ENCODE peak calls at places on chromosomes 12 and 14, in four cellular contexts. One of them, this sample, is unnamed.

GRCh38 chr12:57604454-57605307 is at the start of gene DTX3:
- DNase-seq in OCI-LY7: no peak
- DNase-seq in uterus: peak; percentile 61
- DNase-seq in right cardiac atrium: peak; percentile 57
- DNase-seq in this sample: peak; percentile 60

GRCh38 chr12:3191450-3191849 is 114.3 kb downstream of the TSPAN9 start:
- DNase-seq in right cardiac atrium: no peak
- DNase-seq in OCI-LY7: no peak
- DNase-seq in uterus: no peak
- DNase-seq in this sample: no peak

GRCh38 chr14:77862154-77862783 is 62.4 kb downstream of the ADCK1 start:
- DNase-seq in uterus: peak; percentile 46
- DNase-seq in right cardiac atrium: peak; percentile 77
- DNase-seq in OCI-LY7: peak; percentile 70
- DNase-seq in this sample: peak; percentile 45

GRCh38 chr14:73241481-73242165 is 4.3 kb downstream of the PAPLN start:
- DNase-seq in OCI-LY7: no peak
- DNase-seq in uterus: no peak
- DNase-seq in right cardiac atrium: no peak
- DNase-seq in this sample: no peak

GRCh38 chr12:70576341-70577282 is 60.6 kb downstream of the PTPRB start:
- DNase-seq in OCI-LY7: peak; percentile 71
- DNase-seq in right cardiac atrium: no peak
- DNase-seq in uterus: no peak
- DNase-seq in this sample: no peak

GRCh38 chr14:72907886-72908285 is 14.0 kb upstream of the DPF3 start:
- DNase-seq in uterus: no peak
- DNase-seq in OCI-LY7: no peak
- DNase-seq in right cardiac atrium: no peak
- DNase-seq in this sample: no peak

GRCh38 chr12:16530268-16530865 is 75.6 kb downstream of the LMO3 start:
- DNase-seq in right cardiac atrium: no peak
- DNase-seq in uterus: no peak
- DNase-seq in OCI-LY7: no peak
- DNase-seq in this sample: no peak

GRCh38 chr14:65356327-65356836 is 56.1 kb upstream of the FUT8 start:
- DNase-seq in uterus: no peak
- DNase-seq in right cardiac atrium: no peak
- DNase-seq in OCI-LY7: peak; percentile 54
- DNase-seq in this sample: peak; percentile 23

GRCh38 chr12:79935624-79936040 is 735 bp upstream of the PPP1R12A start:
- DNase-seq in uterus: no peak
- DNase-seq in right cardiac atrium: no peak
- DNase-seq in OCI-LY7: peak; percentile 37
- DNase-seq in this sample: no peak

GRCh38 chr12:51941011-51941561 is 10.4 kb upstream of the ACVR1B start:
- DNase-seq in right cardiac atrium: no peak
- DNase-seq in uterus: no peak
- DNase-seq in OCI-LY7: no peak
- DNase-seq in this sample: no peak

GRCh38 chr12:103840399-103840880 is 594 bp downstream of the NT5DC3 start:
- DNase-seq in right cardiac atrium: peak; percentile 30
- DNase-seq in OCI-LY7: peak; percentile 25
- DNase-seq in uterus: peak; percentile 69
- DNase-seq in this sample: no peak

DNA sequence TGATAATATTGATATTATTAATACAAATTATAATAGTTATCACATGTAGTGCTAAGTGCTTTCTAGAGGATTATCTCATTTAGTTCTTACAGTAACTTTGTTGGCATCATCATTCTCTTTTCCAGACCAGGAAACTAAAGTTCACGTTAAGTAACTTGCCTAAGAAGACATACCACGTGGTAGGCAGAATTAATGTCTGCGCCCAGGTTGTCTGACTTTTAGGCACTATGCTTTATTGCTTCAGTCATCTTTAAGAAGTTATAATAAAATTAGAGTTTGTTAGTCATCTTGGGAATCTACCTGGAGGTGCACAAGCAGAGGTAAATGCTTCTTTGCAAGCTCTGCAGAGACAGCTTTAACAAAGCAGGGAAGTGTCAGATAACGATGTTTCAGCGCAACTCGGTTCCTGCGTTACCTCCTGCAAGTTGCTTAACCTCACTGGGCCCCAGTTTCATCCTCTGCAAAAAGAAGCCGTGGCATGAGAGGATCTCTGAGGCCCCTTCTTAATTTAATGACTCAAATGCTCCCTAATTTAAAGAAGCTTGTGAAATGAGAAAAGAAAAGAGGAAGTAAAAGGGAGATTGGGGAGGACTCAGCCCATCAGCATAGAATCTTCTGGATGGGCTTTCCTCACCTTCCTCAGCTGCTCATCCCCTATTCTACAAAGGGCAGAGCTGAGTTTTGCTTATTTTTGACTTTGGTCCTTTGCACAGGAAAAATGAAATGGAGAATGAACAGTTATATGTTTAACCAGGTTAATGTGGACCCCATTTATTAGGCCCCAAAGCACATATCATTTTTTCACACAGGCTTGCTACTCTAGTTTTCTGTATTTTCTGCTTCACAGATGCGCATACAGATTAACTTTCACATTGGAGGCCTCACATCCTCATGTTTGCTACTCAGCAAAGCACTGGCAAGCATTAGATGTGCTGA is 5.3 kb downstream of the ARHGDIB start:
- DNase-seq in uterus: no peak
- DNase-seq in OCI-LY7: peak; percentile 53
- DNase-seq in right cardiac atrium: no peak
- DNase-seq in this sample: no peak
- H3K27ac ChIP-seq in uterus: peak overlapping the region; percentile 82
- H3K27ac ChIP-seq in OCI-LY7: peak overlapping the region; percentile 97
- H3K27ac ChIP-seq in right cardiac atrium: peak overlapping the region; percentile 13
- H3K27ac ChIP-seq in this sample: peak overlapping the region; percentile 77

DNA sequence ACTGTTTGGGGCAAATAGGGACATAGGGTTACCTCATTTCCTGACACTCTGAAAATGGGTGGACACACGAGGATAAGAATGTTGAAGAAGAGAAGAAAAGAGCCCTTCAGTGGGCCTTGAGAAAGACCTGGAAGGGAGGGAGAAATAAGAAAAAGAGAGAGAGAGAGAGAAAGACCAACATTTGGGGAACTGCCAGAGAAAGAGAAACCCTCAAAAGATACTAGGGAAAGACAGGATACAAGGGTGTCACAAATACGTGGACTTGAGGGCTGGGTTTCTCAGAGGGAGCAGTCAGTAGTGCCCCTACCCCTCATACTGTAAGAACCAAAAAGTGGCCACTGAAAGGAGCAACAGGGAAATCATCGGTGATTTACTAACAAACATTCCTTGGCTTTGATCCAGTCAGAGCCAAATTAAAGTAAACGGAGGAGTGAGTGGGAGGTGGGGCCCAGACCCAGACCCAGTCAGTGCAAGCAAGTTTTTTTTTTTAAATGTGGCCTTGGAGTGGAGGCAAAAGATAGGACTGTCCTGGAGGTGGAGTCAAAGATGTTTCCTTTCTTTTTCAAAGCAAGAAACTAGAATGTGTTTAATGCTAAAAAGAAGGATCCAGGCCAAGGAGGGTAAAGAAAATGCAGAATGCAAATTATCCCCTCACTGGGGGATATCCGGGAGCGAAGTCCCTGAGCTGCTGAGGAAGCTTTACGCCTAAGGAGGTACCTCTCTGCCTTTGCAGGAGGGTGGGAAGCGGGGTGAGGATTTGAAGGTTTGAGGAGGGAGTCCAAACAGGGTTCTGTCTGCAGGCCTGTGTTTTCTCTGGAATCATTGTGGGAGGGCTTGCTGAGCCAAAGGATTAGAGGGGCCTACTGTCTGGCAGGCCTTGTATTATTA is 143.4 kb upstream of the AMIGO2 start:
- DNase-seq in uterus: no peak
- DNase-seq in OCI-LY7: no peak
- DNase-seq in right cardiac atrium: no peak
- DNase-seq in this sample: no peak
- H3K27ac ChIP-seq in uterus: peak overlapping the region; percentile 80
- H3K27ac ChIP-seq in OCI-LY7: peak overlapping the region; percentile 43
- H3K27ac ChIP-seq in right cardiac atrium: no peak overlapping the region
- H3K27ac ChIP-seq in this sample: no peak overlapping the region

DNA sequence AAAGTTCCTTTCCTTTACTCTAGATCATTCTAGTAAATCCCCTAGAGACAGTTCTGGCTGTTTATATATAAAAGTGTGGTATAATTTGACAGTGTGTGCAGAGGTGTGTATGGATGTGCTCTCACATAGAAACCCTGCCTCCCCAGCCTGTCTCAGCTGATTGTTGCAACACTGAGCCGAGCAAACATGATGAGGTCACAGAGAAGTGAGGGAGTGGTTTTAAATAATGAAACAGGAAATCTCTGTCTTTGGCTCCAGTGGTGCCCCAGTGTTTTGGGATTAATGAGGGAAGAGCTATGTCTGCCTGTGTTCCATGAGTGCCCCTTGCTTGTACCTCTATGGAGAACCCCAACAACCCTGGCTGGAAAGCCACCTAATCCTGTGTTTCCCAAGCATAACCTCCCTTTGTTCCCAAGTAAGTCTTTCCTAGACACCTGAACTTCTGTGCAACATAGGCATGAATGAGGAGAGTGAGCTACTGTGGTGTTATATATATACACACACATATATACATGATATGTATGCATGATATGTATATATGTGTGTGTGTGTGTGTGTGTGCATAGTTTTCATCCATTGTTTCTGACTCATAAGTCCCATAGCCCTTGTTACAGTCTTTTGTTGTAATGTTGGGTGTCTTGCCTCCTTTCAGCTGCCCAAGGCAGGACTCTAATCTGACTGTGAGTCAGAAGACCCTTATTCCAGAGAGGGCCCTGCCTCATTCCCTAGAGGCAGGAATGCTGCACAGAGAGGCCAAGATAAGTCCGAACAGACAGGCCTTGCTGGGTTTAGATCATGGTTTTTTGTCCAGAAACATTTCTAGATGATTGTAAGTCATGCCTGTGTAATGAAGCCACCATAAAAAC is 18.0 kb downstream of the TRAF3 start:
- DNase-seq in right cardiac atrium: peak; percentile 48
- DNase-seq in uterus: peak; percentile 21
- DNase-seq in OCI-LY7: no peak
- DNase-seq in this sample: no peak
- H3K27ac ChIP-seq in right cardiac atrium: peak overlapping the region; percentile 25
- H3K27ac ChIP-seq in uterus: no peak overlapping the region
- H3K27ac ChIP-seq in OCI-LY7: no peak overlapping the region
- H3K27ac ChIP-seq in this sample: no peak overlapping the region

DNA sequence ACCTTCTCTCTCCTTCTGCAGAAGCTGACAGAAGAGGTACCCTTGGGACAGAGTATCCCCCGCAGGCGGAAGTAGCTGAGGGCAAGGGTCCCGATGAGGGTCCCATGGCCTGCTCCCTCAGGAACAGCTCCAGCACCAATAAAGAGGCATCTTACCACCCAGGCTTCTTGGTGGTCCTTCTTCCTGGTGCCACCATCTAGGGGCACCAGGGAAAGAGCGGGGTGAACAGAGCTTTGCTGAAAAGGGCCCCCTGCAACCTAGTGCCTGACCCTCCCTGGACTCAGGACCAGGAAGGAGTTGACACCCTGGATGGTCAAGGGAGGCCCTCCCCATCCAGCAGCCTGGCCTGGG is 591 bp upstream of the IRF9 start:
- DNase-seq in uterus: no peak
- DNase-seq in right cardiac atrium: no peak
- DNase-seq in OCI-LY7: no peak
- DNase-seq in this sample: no peak
- H3K27ac ChIP-seq in uterus: peak overlapping the region; percentile 98
- H3K27ac ChIP-seq in right cardiac atrium: peak overlapping the region; percentile 37
- H3K27ac ChIP-seq in OCI-LY7: peak overlapping the region; percentile 15
- H3K27ac ChIP-seq in this sample: peak overlapping the region; percentile 97

GRCh38 chr12:27946396-27946795 is 26.1 kb downstream of the PTHLH start:
- DNase-seq in right cardiac atrium: no peak
- DNase-seq in uterus: no peak
- DNase-seq in OCI-LY7: no peak
- DNase-seq in this sample: no peak
- H3K27ac ChIP-seq in right cardiac atrium: no peak overlapping the region
- H3K27ac ChIP-seq in uterus: no peak overlapping the region
- H3K27ac ChIP-seq in OCI-LY7: no peak overlapping the region
- H3K27ac ChIP-seq in this sample: no peak overlapping the region

This sample was measured in caudate nucleus.